ENCODE peak calls at places on chromosome 19, in four cellular contexts. One of them, this sample, is unnamed.

GRCh38 chr19:13098291-13099072 is 4.2 kb downstream of the LYL1 start:
- DNase-seq in tibial artery: no peak
- DNase-seq in BE2C: no peak
- DNase-seq in cardiac fibroblast: peak
- DNase-seq in this sample: no peak

GRCh38 chr19:39154626-39155100 is 29.1 kb downstream of the PAK4 start:
- DNase-seq in BE2C: peak
- DNase-seq in tibial artery: no peak
- DNase-seq in cardiac fibroblast: no peak
- DNase-seq in this sample: no peak

GRCh38 chr19:4831351-4832340 is at the start of gene TICAM1:
- DNase-seq in cardiac fibroblast: peak
- DNase-seq in tibial artery: peak
- DNase-seq in BE2C: peak
- DNase-seq in this sample: peak

GRCh38 chr19:34375598-34375997 is 10.6 kb downstream of the GPI start:
- DNase-seq in tibial artery: no peak
- DNase-seq in BE2C: no peak
- DNase-seq in cardiac fibroblast: no peak
- DNase-seq in this sample: no peak

GRCh38 chr19:18109731-18110671 is 12.4 kb downstream of the MAST3 start:
- DNase-seq in BE2C: peak
- DNase-seq in cardiac fibroblast: no peak
- DNase-seq in tibial artery: peak
- DNase-seq in this sample: no peak

GRCh38 chr19:7507884-7508283 is 8.0 kb upstream of the ZNF358 start:
- DNase-seq in BE2C: peak
- DNase-seq in tibial artery: peak
- DNase-seq in cardiac fibroblast: peak
- DNase-seq in this sample: peak

GRCh38 chr19:7977723-7978040 is 27.8 kb downstream of the ELAVL1 start:
- DNase-seq in BE2C: no peak
- DNase-seq in cardiac fibroblast: no peak
- DNase-seq in tibial artery: no peak
- DNase-seq in this sample: no peak

GRCh38 chr19:2059422-2060201 is 8.6 kb upstream of the MKNK2 start:
- DNase-seq in cardiac fibroblast: peak
- DNase-seq in tibial artery: peak
- DNase-seq in BE2C: peak
- DNase-seq in this sample: peak

GRCh38 chr19:2032296-2032941 is 16.9 kb upstream of the BTBD2 start:
- DNase-seq in tibial artery: peak
- DNase-seq in BE2C: peak
- DNase-seq in cardiac fibroblast: peak
- DNase-seq in this sample: peak

GRCh38 chr19:2779121-2779740 is 3.8 kb downstream of the SGTA start:
- DNase-seq in tibial artery: no peak
- DNase-seq in cardiac fibroblast: no peak
- DNase-seq in BE2C: no peak
- DNase-seq in this sample: no peak

GRCh38 chr19:33110201-33110910 is 21.6 kb upstream of the WDR88 start:
- DNase-seq in tibial artery: no peak
- DNase-seq in cardiac fibroblast: peak
- DNase-seq in BE2C: no peak
- DNase-seq in this sample: peak

GRCh38 chr19:1837222-1837565 is 11.1 kb downstream of the REXO1 start:
- DNase-seq in tibial artery: no peak
- DNase-seq in cardiac fibroblast: no peak
- DNase-seq in BE2C: no peak
- DNase-seq in this sample: no peak

GRCh38 chr19:3507371-3508120 is 1.4 kb downstream of the FZR1 start:
- DNase-seq in cardiac fibroblast: peak
- DNase-seq in BE2C: no peak
- DNase-seq in tibial artery: no peak
- DNase-seq in this sample: no peak

GRCh38 chr19:58182577-58182988 is 278 bp upstream of the ZNF274 start:
- DNase-seq in cardiac fibroblast: no peak
- DNase-seq in BE2C: no peak
- DNase-seq in tibial artery: no peak
- DNase-seq in this sample: no peak

GRCh38 chr19:41935781-41936415 is 7.6 kb upstream of the ERFL start:
- DNase-seq in cardiac fibroblast: no peak
- DNase-seq in BE2C: no peak
- DNase-seq in tibial artery: no peak
- DNase-seq in this sample: no peak

GRCh38 chr19:18160792-18161690 is 8.1 kb downstream of the PIK3R2 start:
- DNase-seq in cardiac fibroblast: peak
- DNase-seq in BE2C: peak
- DNase-seq in tibial artery: peak
- DNase-seq in this sample: peak

GRCh38 chr19:28046932-28047331 is 1166.0 kb downstream of the UQCRFS1 start:
- DNase-seq in cardiac fibroblast: no peak
- DNase-seq in BE2C: no peak
- DNase-seq in tibial artery: peak
- DNase-seq in this sample: no peak

GRCh38 chr19:33221641-33222040 is 4.0 kb downstream of the SLC7A10 start:
- DNase-seq in BE2C: no peak
- DNase-seq in tibial artery: no peak
- DNase-seq in cardiac fibroblast: no peak
- DNase-seq in this sample: no peak

GRCh38 chr19:31127132-31127967 is 221.9 kb downstream of the TSHZ3 start:
- DNase-seq in cardiac fibroblast: peak
- DNase-seq in BE2C: no peak
- DNase-seq in tibial artery: no peak
- DNase-seq in this sample: peak

GRCh38 chr19:13356686-13357280 is 149.5 kb downstream of the CACNA1A start:
- DNase-seq in cardiac fibroblast: no peak
- DNase-seq in tibial artery: no peak
- DNase-seq in BE2C: no peak
- DNase-seq in this sample: no peak

GRCh38 chr19:55644842-55645511 is 1.5 kb downstream of the ZNF581 start:
- DNase-seq in BE2C: no peak
- DNase-seq in tibial artery: no peak
- DNase-seq in cardiac fibroblast: no peak
- DNase-seq in this sample: no peak

GRCh38 chr19:50433201-50434180 is 799 bp downstream of the MYBPC2 start:
- DNase-seq in tibial artery: no peak
- DNase-seq in cardiac fibroblast: no peak
- DNase-seq in BE2C: no peak
- DNase-seq in this sample: no peak

GRCh38 chr19:31527443-31527842 is 178.2 kb upstream of the TSHZ3 start:
- DNase-seq in BE2C: no peak
- DNase-seq in tibial artery: no peak
- DNase-seq in cardiac fibroblast: no peak
- DNase-seq in this sample: no peak

GRCh38 chr19:49678970-49679831 is 2.1 kb downstream of the PRMT1 start:
- DNase-seq in tibial artery: no peak
- DNase-seq in cardiac fibroblast: no peak
- DNase-seq in BE2C: no peak
- DNase-seq in this sample: no peak

GRCh38 chr19:33350538-33351309 is 22.8 kb upstream of the CEBPG start:
- DNase-seq in BE2C: no peak
- DNase-seq in cardiac fibroblast: peak
- DNase-seq in tibial artery: peak
- DNase-seq in this sample: peak

GRCh38 chr19:17950310-17951150 is 16.4 kb upstream of the KCNN1 start:
- DNase-seq in BE2C: peak
- DNase-seq in tibial artery: no peak
- DNase-seq in cardiac fibroblast: no peak
- DNase-seq in this sample: no peak

GRCh38 chr19:32388393-32388724 is 17.2 kb upstream of the DPY19L3 start:
- DNase-seq in BE2C: no peak
- DNase-seq in cardiac fibroblast: no peak
- DNase-seq in tibial artery: no peak
- DNase-seq in this sample: no peak

GRCh38 chr19:44776402-44777096 is 1.1 kb upstream of the CBLC start:
- DNase-seq in tibial artery: no peak
- DNase-seq in BE2C: no peak
- DNase-seq in cardiac fibroblast: no peak
- DNase-seq in this sample: no peak

GRCh38 chr19:44774614-44775013 is 3.1 kb upstream of the CBLC start:
- DNase-seq in BE2C: no peak
- DNase-seq in tibial artery: no peak
- DNase-seq in cardiac fibroblast: no peak
- DNase-seq in this sample: no peak

GRCh38 chr19:44775676-44776240 is 1.9 kb upstream of the CBLC start:
- DNase-seq in BE2C: no peak
- DNase-seq in tibial artery: no peak
- DNase-seq in cardiac fibroblast: no peak
- DNase-seq in this sample: no peak

GRCh38 chr19:44779150-44779549 is 1.5 kb downstream of the CBLC start:
- DNase-seq in BE2C: no peak
- DNase-seq in cardiac fibroblast: no peak
- DNase-seq in tibial artery: no peak
- DNase-seq in this sample: no peak

DNA sequence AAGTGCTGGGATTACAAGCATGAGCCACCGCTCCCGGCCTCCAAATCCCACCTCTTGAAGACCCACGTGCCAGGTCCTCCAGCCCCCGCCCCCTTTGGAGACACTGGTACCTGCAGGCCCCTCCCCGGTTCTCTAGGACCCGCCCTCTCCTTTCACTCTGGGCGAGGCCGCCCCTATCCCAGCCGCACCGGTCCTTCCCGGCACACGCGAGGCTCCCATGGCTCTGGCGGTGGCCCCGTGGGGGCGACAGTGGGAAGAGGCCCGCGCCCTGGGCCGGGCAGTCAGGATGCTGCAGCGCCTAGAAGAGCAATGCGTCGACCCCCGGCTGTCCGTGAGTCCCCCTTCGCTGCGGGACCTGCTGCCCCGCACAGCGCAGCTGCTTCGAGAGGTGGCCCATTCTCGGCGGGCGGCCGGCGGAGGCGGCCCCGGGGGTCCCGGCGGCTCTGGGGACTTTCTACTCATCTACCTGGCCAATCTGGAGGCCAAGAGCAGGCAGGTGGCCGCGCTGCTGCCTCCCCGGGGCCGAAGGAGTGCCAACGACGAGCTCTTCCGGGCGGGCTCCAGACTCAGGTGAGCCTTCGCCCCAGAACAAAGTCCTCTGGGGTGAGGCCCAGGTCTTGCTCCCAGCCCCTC is at the start of gene CBLC:
- DNase-seq in BE2C: peak
- DNase-seq in tibial artery: no peak
- DNase-seq in cardiac fibroblast: no peak
- DNase-seq in this sample: no peak
- TF ChIP-seq CTCF in BE2C: no peak
- TF ChIP-seq CTCF in tibial artery: no peak
- TF ChIP-seq CTCF in cardiac fibroblast: no peak
- TF ChIP-seq CTCF in this sample: no peak

DNA sequence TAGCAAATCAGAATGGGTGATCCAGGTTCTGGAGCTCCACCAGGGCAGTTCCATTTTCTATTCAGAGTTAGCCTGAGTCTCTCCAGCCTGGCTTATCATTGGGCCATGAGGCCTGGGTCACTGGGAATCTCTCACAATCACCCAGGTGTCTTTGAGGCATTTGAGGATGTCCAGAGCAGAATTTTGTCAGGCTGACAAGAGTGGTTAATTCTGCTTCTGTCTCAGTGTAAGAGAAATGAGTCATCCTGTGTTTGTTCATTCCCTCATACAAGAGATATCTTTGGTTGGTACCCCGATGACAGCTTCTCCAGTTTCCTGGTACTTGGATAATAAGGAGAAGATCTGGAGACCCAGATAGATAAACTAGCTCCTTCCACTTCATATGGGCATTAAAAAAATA is 10.4 kb downstream of the ZNF93 start:
- DNase-seq in cardiac fibroblast: peak
- DNase-seq in tibial artery: no peak
- DNase-seq in BE2C: no peak
- DNase-seq in this sample: peak
- TF ChIP-seq CTCF in cardiac fibroblast: no peak
- TF ChIP-seq CTCF in tibial artery: no peak
- TF ChIP-seq CTCF in BE2C: no peak
- TF ChIP-seq CTCF in this sample: no peak

DNA sequence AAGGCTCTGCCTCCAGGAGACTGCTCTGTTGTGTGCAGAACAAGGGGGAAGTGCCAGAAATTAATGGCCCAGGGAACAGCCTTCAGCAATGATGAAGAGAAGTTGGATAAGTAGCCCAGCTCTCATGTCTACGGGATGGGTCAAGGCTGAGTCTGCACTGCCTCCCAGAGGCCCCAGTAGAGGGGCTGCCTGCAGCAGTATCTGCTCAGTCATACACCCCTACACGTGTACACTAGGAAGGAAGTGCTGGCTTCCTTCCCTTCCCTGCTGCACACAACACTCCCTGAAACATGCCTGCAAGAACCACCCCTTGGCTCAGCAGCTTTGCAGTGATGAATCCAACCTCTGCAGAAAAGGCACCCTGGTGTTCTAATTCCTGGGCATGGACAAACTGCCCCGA is 54.5 kb upstream of the URI1 start:
- DNase-seq in tibial artery: no peak
- DNase-seq in BE2C: no peak
- DNase-seq in cardiac fibroblast: no peak
- DNase-seq in this sample: peak
- TF ChIP-seq CTCF in tibial artery: no peak
- TF ChIP-seq CTCF in BE2C: peak
- TF ChIP-seq CTCF in cardiac fibroblast: no peak
- TF ChIP-seq CTCF in this sample: no peak

DNA sequence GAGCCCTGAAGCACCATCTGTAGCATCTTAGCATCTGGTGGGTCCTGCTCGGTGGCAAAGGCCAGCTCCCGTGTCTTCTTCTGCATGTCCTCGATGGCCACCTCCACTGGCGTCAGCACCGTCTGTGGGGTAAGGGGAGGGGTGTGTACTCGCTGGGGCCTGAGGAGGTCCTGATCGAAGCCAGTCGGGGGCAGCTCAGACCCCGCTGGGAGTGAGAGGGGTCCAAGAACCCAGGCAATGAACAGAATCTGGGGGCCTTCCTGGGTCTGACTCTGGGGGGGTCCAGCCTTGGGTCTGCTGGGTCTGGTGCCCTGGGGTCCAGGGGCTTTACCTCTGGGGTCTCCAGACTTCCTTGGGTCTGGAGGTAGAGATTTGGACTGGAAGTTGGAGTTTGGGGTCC is 3.6 kb upstream of the KANK2 start:
- DNase-seq in cardiac fibroblast: no peak
- DNase-seq in BE2C: no peak
- DNase-seq in tibial artery: no peak
- DNase-seq in this sample: no peak
- TF ChIP-seq CTCF in cardiac fibroblast: no peak
- TF ChIP-seq CTCF in BE2C: no peak
- TF ChIP-seq CTCF in tibial artery: no peak
- TF ChIP-seq CTCF in this sample: no peak

GRCh38 chr19:40908981-40909380 is 26.9 kb upstream of the CYP2A7 start:
- DNase-seq in tibial artery: no peak
- DNase-seq in BE2C: no peak
- DNase-seq in cardiac fibroblast: peak
- DNase-seq in this sample: no peak
- TF ChIP-seq CTCF in tibial artery: no peak
- TF ChIP-seq CTCF in BE2C: no peak
- TF ChIP-seq CTCF in cardiac fibroblast: peak
- TF ChIP-seq CTCF in this sample: no peak

This sample was measured in HFFc6.